ENCODE peak calls at places on chromosomes 5 and 9, in eight cellular contexts. J, Q, M, E, Z, I, G and O are unnamed samples.

GRCh38 chr5:167207081-167207480 is 1084.4 kb upstream of the WWC1 start:
- DNase-seq in J (peak; percentile 56), Q (no peak), M (no peak), E (no peak), Z (no peak), I (no peak), G (no peak), O (no peak)

GRCh38 chr5:34620185-34620584 is 35.9 kb upstream of the RAI14 start:
- DNase-seq in J (peak; percentile 47), Q (no peak), M (no peak), E (peak; percentile 83), Z (no peak), I (no peak), G (no peak), O (no peak)

GRCh38 chr9:20312732-20313131 is 309.6 kb downstream of the MLLT3 start:
- DNase-seq in J (no peak), Q (no peak), M (no peak), E (peak; percentile 55), Z (no peak), I (no peak), G (no peak), O (no peak)

GRCh38 chr9:89538874-89539273 is 41.0 kb upstream of the SEMA4D start:
- DNase-seq in J (no peak), Q (no peak), M (no peak), E (no peak), Z (no peak), I (no peak), G (no peak), O (no peak)

GRCh38 chr5:135114759-135115158 is 80.7 kb upstream of the PITX1 start:
- DNase-seq in J (no peak), Q (no peak), M (no peak), E (no peak), Z (no peak), I (no peak), G (no peak), O (no peak)

GRCh38 chr5:83253731-83254130 is 176.4 kb downstream of the XRCC4 start:
- DNase-seq in J (no peak), Q (no peak), M (no peak), E (peak; percentile 13), Z (no peak), I (no peak), G (no peak), O (no peak)

GRCh38 chr9:105415344-105415980 is 32.4 kb upstream of the FSD1L start:
- DNase-seq in J (no peak), Q (peak; percentile 69), M (peak; percentile 45), E (peak; percentile 60), Z (peak; percentile 75), I (peak; percentile 45), G (peak; percentile 63), O (no peak)

GRCh38 chr5:132466453-132467291 is 23.9 kb downstream of the IRF1 start:
- DNase-seq in J (peak; percentile 73), Q (peak; percentile 69), M (peak; percentile 59), E (no peak), Z (peak; percentile 63), I (no peak), G (peak; percentile 23), O (no peak)

GRCh38 chr9:734831-735511 is 106.5 kb upstream of the DMRT1 start:
- DNase-seq in J (peak; percentile 77), Q (no peak), M (no peak), E (peak; percentile 93), Z (no peak), I (peak; percentile 56), G (no peak), O (no peak)

GRCh38 chr5:96978812-96979449 is 43.1 kb downstream of the LNPEP start:
- DNase-seq in J (no peak), Q (no peak), M (no peak), E (no peak), Z (no peak), I (no peak), G (no peak), O (no peak)

GRCh38 chr9:81427870-81428269 is 261.5 kb downstream of the TLE1 start:
- DNase-seq in J (no peak), Q (no peak), M (no peak), E (peak; percentile 33), Z (no peak), I (no peak), G (no peak), O (no peak)

GRCh38 chr9:106450549-106450948 is 412.4 kb upstream of the ZNF462 start:
- DNase-seq in J (no peak), Q (peak; percentile 5), M (no peak), E (no peak), Z (no peak), I (peak; percentile 63), G (peak; percentile 12), O (peak; percentile 67)

GRCh38 chr5:107477492-107477891 is 193.2 kb downstream of the EFNA5 start:
- DNase-seq in J (no peak), Q (no peak), M (no peak), E (no peak), Z (no peak), I (no peak), G (no peak), O (no peak)

GRCh38 chr5:159518361-159518760 is 188.1 kb upstream of the IL12B start:
- DNase-seq in J (no peak), Q (no peak), M (no peak), E (peak; percentile 53), Z (no peak), I (no peak), G (peak; percentile 29), O (no peak)

GRCh38 chr5:57348376-57348775 is 134.2 kb downstream of the ACTBL2 start:
- DNase-seq in J (no peak), Q (no peak), M (no peak), E (no peak), Z (no peak), I (peak; percentile 29), G (no peak), O (no peak)

GRCh38 chr5:172356527-172356926 is 73.0 kb upstream of the UBTD2 start:
- DNase-seq in J (no peak), Q (no peak), M (no peak), E (no peak), Z (no peak), I (no peak), G (no peak), O (no peak)

GRCh38 chr9:130942679-130943078 is 3.6 kb upstream of the FIBCD1 start:
- DNase-seq in J (no peak), Q (no peak), M (no peak), E (no peak), Z (no peak), I (no peak), G (no peak), O (no peak)
- H3K27me3 ChIP-seq in J (no peaks in the 10 kb centered on the region), Q (peaks cover 33% of the 10 kb centered on the region), M (peaks cover 38% of the 10 kb centered on the region), E (peaks cover 13% of the 10 kb centered on the region), Z (no peaks in the 10 kb centered on the region), I (peaks cover 39% of the 10 kb centered on the region), G (no peaks in the 10 kb centered on the region), O (no peaks in the 10 kb centered on the region)

DNA sequence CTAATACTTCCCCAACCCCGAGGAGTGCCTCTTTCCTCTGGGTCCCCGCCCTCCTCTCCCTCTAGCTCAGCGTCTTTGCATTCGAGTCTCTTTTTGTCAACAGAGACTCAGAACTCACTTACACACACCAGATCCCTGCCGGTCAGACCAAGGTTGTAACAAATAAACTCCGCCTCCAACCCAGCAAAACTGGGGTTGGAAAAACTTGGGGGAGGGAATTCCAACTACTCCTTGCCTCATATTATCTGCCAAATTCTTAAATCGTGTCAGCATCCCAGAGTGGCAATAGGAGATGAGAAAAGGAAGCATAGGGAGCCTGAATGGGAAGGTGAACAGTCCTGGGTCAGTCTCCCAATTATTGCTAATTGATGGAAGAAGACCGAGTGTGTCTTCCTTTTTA is at the start of gene HTR1A:
- DNase-seq in J (no peak), Q (no peak), M (no peak), E (no peak), Z (no peak), I (no peak), G (no peak), O (no peak)
- H3K27me3 ChIP-seq in J (no peaks in the 10 kb centered on the region), Q (peaks cover 34% of the 10 kb centered on the region), M (peaks cover 31% of the 10 kb centered on the region), E (peaks cover 15% of the 10 kb centered on the region), Z (no peaks in the 10 kb centered on the region), I (peaks cover 48% of the 10 kb centered on the region), G (no peaks in the 10 kb centered on the region), O (peaks cover 39% of the 10 kb centered on the region)

GRCh38 chr5:171306785-171307591 is 2.1 kb upstream of the TLX3 start:
- DNase-seq in J (no peak), Q (no peak), M (no peak), E (no peak), Z (no peak), I (no peak), G (no peak), O (no peak)
- H3K27me3 ChIP-seq in J (peaks cover 1% of the 10 kb centered on the region), Q (peaks cover 53% of the 10 kb centered on the region), M (peaks cover 77% of the 10 kb centered on the region), E (peaks cover 65% of the 10 kb centered on the region), Z (peaks cover 7% of the 10 kb centered on the region), I (peaks cover 79% of the 10 kb centered on the region), G (peaks cover 5% of the 10 kb centered on the region), O (peaks cover 44% of the 10 kb centered on the region)

GRCh38 chr5:170468633-170469032 is 35.2 kb upstream of the KCNIP1 start:
- DNase-seq in J (no peak), Q (no peak), M (no peak), E (no peak), Z (no peak), I (no peak), G (no peak), O (no peak)
- H3K27me3 ChIP-seq in J (no peaks in the 10 kb centered on the region), Q (no peaks in the 10 kb centered on the region), M (peaks cover 8% of the 10 kb centered on the region), E (peaks cover 16% of the 10 kb centered on the region), Z (no peaks in the 10 kb centered on the region), I (no peaks in the 10 kb centered on the region), G (no peaks in the 10 kb centered on the region), O (peaks cover 8% of the 10 kb centered on the region)

DNA sequence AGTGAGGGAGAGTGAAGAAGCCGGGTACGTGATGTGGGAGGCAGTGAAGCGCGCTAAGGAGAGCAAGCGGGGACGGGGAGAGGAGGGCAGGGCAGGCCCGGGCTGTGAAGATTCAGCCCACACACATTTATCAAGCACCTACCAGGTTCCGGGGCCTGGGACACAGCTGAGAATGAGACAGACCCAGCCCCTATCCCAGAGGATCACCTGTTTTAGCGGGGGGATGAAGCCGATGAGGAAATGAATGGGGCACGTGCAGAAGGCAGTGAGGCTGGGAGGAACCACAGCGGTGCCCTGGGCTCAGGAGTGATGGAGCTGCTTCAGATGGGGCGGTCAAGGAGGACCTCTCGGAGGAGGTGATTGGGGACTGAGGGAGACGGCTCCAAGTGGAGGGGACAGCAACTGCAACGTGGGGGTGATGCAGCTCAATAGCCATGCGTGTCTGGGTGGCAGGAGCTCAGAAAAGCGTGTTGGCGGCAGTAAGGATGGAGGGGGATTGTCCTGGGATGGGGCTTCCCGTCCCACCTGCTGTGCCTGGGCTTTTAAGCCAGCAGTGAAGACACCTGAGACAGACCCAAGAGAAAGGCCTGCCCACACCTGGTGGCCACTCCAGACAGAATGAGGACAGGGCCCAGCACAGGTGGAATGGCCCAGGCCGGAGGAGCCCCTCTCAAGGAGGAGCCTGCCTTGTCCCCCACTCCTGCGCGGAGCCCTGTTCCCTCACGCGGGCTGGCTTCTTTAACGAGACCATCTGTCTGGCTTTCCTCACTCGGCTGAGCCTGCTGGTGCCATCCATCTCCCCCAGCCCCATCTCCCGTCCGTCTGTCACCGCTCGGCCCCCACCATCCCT is 77.4 kb upstream of the UNC5A start:
- DNase-seq in J (no peak), Q (no peak), M (no peak), E (no peak), Z (no peak), I (no peak), G (peak; percentile 8), O (peak; percentile 38)
- H3K27me3 ChIP-seq in J (no peaks in the 10 kb centered on the region), Q (peaks cover 3% of the 10 kb centered on the region), M (peaks cover 10% of the 10 kb centered on the region), E (peaks cover 44% of the 10 kb centered on the region), Z (no peaks in the 10 kb centered on the region), I (peaks cover 39% of the 10 kb centered on the region), G (no peaks in the 10 kb centered on the region), O (peaks cover 20% of the 10 kb centered on the region)

GRCh38 chr9:98943682-98944129 is at the start of gene COL15A1:
- DNase-seq in J (peak; percentile 54), Q (peak; percentile 38), M (no peak), E (peak; percentile 61), Z (no peak), I (no peak), G (peak; percentile 27), O (peak; percentile 42)
- H3K27me3 ChIP-seq in J (no peaks in the 10 kb centered on the region), Q (no peaks in the 10 kb centered on the region), M (peaks cover 64% of the 10 kb centered on the region), E (peaks cover 39% of the 10 kb centered on the region), Z (peaks cover 8% of the 10 kb centered on the region), I (peaks cover 5% of the 10 kb centered on the region), G (no peaks in the 10 kb centered on the region), O (peaks cover 62% of the 10 kb centered on the region)